ENCODE peak calls at places on chromosome 10, in four cellular contexts. One of them, this sample, is unnamed.

GRCh38 chr10:34814228-34815173 is 595 bp downstream of the PARD3 start:
- DNase-seq in Calu3: peak; percentile 68
- DNase-seq in neural crest cell: peak; percentile 46
- DNase-seq in RWPE1: peak; percentile 58
- DNase-seq in this sample: no peak

GRCh38 chr10:112184052-112184371 is 447 bp upstream of the GPAM start:
- DNase-seq in Calu3: no peak
- DNase-seq in neural crest cell: no peak
- DNase-seq in RWPE1: no peak
- DNase-seq in this sample: no peak

GRCh38 chr10:30431435-30431911 is 2.5 kb upstream of the MAP3K8 start:
- DNase-seq in Calu3: peak; percentile 51
- DNase-seq in neural crest cell: no peak
- DNase-seq in RWPE1: no peak
- DNase-seq in this sample: no peak

GRCh38 chr10:4354382-4354812 is 471.6 kb upstream of the AKR1E2 start:
- DNase-seq in Calu3: peak; percentile 11
- DNase-seq in neural crest cell: no peak
- DNase-seq in RWPE1: peak; percentile 86
- DNase-seq in this sample: no peak

GRCh38 chr10:130459851-130460490 is 323.8 kb downstream of the GLRX3 start:
- DNase-seq in Calu3: no peak
- DNase-seq in neural crest cell: no peak
- DNase-seq in RWPE1: no peak
- DNase-seq in this sample: no peak

GRCh38 chr10:36738738-36739431 is 386.5 kb upstream of the ANKRD30A start:
- DNase-seq in Calu3: no peak
- DNase-seq in neural crest cell: no peak
- DNase-seq in RWPE1: no peak
- DNase-seq in this sample: no peak

GRCh38 chr10:14146005-14146404 is 184.7 kb downstream of the FRMD4A start:
- DNase-seq in Calu3: no peak
- DNase-seq in neural crest cell: no peak
- DNase-seq in RWPE1: no peak
- DNase-seq in this sample: no peak

GRCh38 chr10:28879875-28880381 is 202.6 kb downstream of the BAMBI start:
- DNase-seq in Calu3: no peak
- DNase-seq in neural crest cell: no peak
- DNase-seq in RWPE1: no peak
- DNase-seq in this sample: no peak

GRCh38 chr10:133160813-133161471 is 923 bp downstream of the KNDC1 start:
- DNase-seq in Calu3: no peak
- DNase-seq in neural crest cell: no peak
- DNase-seq in RWPE1: no peak
- DNase-seq in this sample: no peak

GRCh38 chr10:130864951-130865350 is 446.6 kb downstream of the TCERG1L start:
- DNase-seq in Calu3: no peak
- DNase-seq in neural crest cell: no peak
- DNase-seq in RWPE1: no peak
- DNase-seq in this sample: no peak

GRCh38 chr10:126250527-126251310 is 137.6 kb downstream of the ADAM12 start:
- DNase-seq in Calu3: no peak
- DNase-seq in neural crest cell: no peak
- DNase-seq in RWPE1: no peak
- DNase-seq in this sample: no peak

GRCh38 chr10:71381611-71382010 is 15.1 kb upstream of the CDH23 start:
- DNase-seq in Calu3: no peak
- DNase-seq in neural crest cell: no peak
- DNase-seq in RWPE1: no peak
- DNase-seq in this sample: no peak

GRCh38 chr10:104329754-104330153 is 8.5 kb downstream of the ITPRIP start:
- DNase-seq in Calu3: no peak
- DNase-seq in neural crest cell: no peak
- DNase-seq in RWPE1: no peak
- DNase-seq in this sample: no peak

GRCh38 chr10:37535459-37536246 is 321.8 kb downstream of the ZNF248 start:
- DNase-seq in Calu3: no peak
- DNase-seq in neural crest cell: no peak
- DNase-seq in RWPE1: no peak
- DNase-seq in this sample: no peak

GRCh38 chr10:43890124-43890523 is 241.4 kb upstream of the ZNF32 start:
- DNase-seq in Calu3: no peak
- DNase-seq in neural crest cell: no peak
- DNase-seq in RWPE1: no peak
- DNase-seq in this sample: no peak

GRCh38 chr10:86900955-86901354 is 56.5 kb downstream of the MMRN2 start:
- DNase-seq in Calu3: no peak
- DNase-seq in neural crest cell: no peak
- DNase-seq in RWPE1: no peak
- DNase-seq in this sample: no peak

GRCh38 chr10:97889461-97890265 is 40.0 kb downstream of the GOLGA7B start:
- DNase-seq in Calu3: peak; percentile 39
- DNase-seq in neural crest cell: no peak
- DNase-seq in RWPE1: peak; percentile 93
- DNase-seq in this sample: no peak

GRCh38 chr10:42952358-42952757 is 124.5 kb upstream of the RET start:
- DNase-seq in Calu3: peak; percentile 62
- DNase-seq in neural crest cell: peak; percentile 53
- DNase-seq in RWPE1: peak; percentile 56
- DNase-seq in this sample: no peak

GRCh38 chr10:68231106-68231901 is 609 bp downstream of the ATOH7 start:
- DNase-seq in Calu3: peak; percentile 81
- DNase-seq in neural crest cell: peak; percentile 70
- DNase-seq in RWPE1: peak; percentile 78
- DNase-seq in this sample: no peak

GRCh38 chr10:4718544-4718943 is 107.5 kb upstream of the AKR1E2 start:
- DNase-seq in Calu3: no peak
- DNase-seq in neural crest cell: no peak
- DNase-seq in RWPE1: no peak
- DNase-seq in this sample: no peak

GRCh38 chr10:50635286-50635685 is 11.5 kb upstream of the SGMS1 start:
- DNase-seq in Calu3: no peak
- DNase-seq in neural crest cell: no peak
- DNase-seq in RWPE1: no peak
- DNase-seq in this sample: no peak

GRCh38 chr10:3190817-3191216 is 18.2 kb upstream of the PITRM1 start:
- DNase-seq in Calu3: no peak
- DNase-seq in neural crest cell: no peak
- DNase-seq in RWPE1: no peak
- DNase-seq in this sample: no peak

GRCh38 chr10:78774614-78774998 is 294.2 kb upstream of the ZMIZ1 start:
- DNase-seq in Calu3: no peak
- DNase-seq in neural crest cell: no peak
- DNase-seq in RWPE1: no peak
- DNase-seq in this sample: no peak
- TF ChIP-seq CTCF in Calu3: no peak
- TF ChIP-seq CTCF in neural crest cell: no peak
- TF ChIP-seq CTCF in RWPE1: no peak
- TF ChIP-seq CTCF in this sample: no peak

DNA sequence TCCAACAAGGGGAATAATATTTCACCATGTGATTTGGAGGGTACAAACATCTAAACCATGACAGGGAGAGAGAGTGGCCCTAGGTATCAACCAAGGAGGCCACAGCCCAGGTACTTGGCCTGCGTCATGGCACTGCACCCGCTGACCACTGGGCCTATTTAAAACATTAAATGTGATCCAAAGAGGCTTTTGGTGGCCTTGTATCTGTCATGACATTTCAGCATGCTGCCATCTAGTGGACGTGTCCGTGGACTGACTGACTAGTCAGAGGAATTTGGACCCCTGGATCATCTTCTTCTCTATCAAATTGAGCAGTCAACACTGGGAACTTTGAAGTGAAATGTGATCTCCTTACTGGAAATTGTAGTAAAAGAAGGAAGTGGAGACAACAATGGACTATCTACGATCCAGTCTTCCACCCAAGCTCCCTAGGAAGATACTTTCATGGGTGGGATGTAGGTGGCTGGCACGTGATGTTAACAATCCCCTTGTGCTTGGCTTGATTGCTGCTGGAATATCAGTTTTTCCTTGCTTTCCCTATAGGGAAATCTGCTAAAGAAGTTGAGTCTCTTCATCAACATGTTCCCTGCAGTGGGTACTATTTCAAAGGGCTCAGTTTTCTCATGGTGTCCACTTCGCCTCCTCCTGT is 24.6 kb upstream of the ITGA8 start:
- DNase-seq in Calu3: peak; percentile 48
- DNase-seq in neural crest cell: peak; percentile 54
- DNase-seq in RWPE1: peak; percentile 32
- DNase-seq in this sample: peak; percentile 34
- TF ChIP-seq CTCF in Calu3: peak; percentile 56
- TF ChIP-seq CTCF in neural crest cell: peak; percentile 67
- TF ChIP-seq CTCF in RWPE1: peak; percentile 23
- TF ChIP-seq CTCF in this sample: peak; percentile 74

GRCh38 chr10:113692271-113692670 is 12.6 kb downstream of the CASP7 start:
- DNase-seq in Calu3: no peak
- DNase-seq in neural crest cell: no peak
- DNase-seq in RWPE1: no peak
- DNase-seq in this sample: no peak

GRCh38 chr10:113691381-113691780 is 11.7 kb downstream of the CASP7 start:
- DNase-seq in Calu3: no peak
- DNase-seq in neural crest cell: no peak
- DNase-seq in RWPE1: no peak
- DNase-seq in this sample: no peak

GRCh38 chr10:113689057-113689456 is 9.3 kb downstream of the CASP7 start:
- DNase-seq in Calu3: no peak
- DNase-seq in neural crest cell: no peak
- DNase-seq in RWPE1: no peak
- DNase-seq in this sample: no peak

GRCh38 chr10:113689574-113689973 is 9.9 kb downstream of the CASP7 start:
- DNase-seq in Calu3: no peak
- DNase-seq in neural crest cell: no peak
- DNase-seq in RWPE1: no peak
- DNase-seq in this sample: no peak

DNA sequence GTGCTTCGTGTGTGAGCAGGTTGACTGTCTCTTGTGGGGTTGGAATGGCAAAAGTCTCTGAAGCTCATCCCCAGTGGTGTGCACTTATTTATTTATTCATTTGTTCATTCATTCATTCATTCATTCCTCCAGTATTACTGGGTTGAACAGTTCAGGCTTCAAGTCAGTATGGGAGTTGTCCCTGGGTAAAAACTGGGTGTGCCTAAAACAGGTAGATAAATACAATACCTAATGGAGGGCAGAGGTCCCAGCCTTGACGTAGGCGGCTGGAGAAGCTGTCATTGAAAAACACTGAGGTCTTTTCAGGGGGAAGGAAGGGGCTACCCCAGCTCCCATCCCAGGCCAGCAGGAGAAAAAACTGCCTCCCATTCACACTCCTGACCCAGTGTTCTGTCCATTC is 11.0 kb downstream of the CASP7 start:
- DNase-seq in Calu3: no peak
- DNase-seq in neural crest cell: no peak
- DNase-seq in RWPE1: no peak
- DNase-seq in this sample: no peak
- TF ChIP-seq CTCF in Calu3: no peak
- TF ChIP-seq CTCF in neural crest cell: no peak
- TF ChIP-seq CTCF in RWPE1: no peak
- TF ChIP-seq CTCF in this sample: no peak

GRCh38 chr10:17200885-17201164 is 647 bp downstream of the TRDMT1 start:
- DNase-seq in Calu3: peak; percentile 34
- DNase-seq in neural crest cell: no peak
- DNase-seq in RWPE1: peak; percentile 8
- DNase-seq in this sample: no peak
- TF ChIP-seq CTCF in Calu3: no peak
- TF ChIP-seq CTCF in neural crest cell: no peak
- TF ChIP-seq CTCF in RWPE1: no peak
- TF ChIP-seq CTCF in this sample: no peak

GRCh38 chr10:62817763-62818425 is 1.7 kb upstream of the EGR2 start:
- DNase-seq in Calu3: peak; percentile 83
- DNase-seq in neural crest cell: peak; percentile 70
- DNase-seq in RWPE1: peak; percentile 59
- DNase-seq in this sample: no peak
- TF ChIP-seq CTCF in Calu3: peak; percentile 93
- TF ChIP-seq CTCF in neural crest cell: peak; percentile 90
- TF ChIP-seq CTCF in RWPE1: peak; percentile 81
- TF ChIP-seq CTCF in this sample: peak; percentile 90

GRCh38 chr10:102101152-102101551 is 19.0 kb downstream of the LDB1 start:
- DNase-seq in Calu3: no peak
- DNase-seq in neural crest cell: no peak
- DNase-seq in RWPE1: no peak
- DNase-seq in this sample: no peak
- TF ChIP-seq CTCF in Calu3: no peak
- TF ChIP-seq CTCF in neural crest cell: no peak
- TF ChIP-seq CTCF in RWPE1: no peak
- TF ChIP-seq CTCF in this sample: no peak

DNA sequence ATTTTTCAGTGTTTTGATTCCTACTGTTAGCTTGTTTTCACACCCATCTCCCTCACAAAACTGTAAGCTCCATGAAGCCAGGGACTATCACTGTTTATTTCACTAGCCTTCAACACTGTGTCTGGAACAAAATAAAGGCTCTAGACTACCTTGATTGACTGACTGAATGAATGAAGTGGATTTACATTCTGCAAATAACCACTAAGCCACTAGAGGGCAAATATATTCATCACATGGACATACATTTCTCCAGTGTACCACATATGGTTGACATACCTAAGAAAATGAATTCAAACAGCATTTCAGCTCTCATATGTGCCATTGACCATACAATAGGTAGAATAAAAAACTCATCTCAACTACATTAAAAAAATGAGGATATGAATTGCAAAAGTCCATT is 185.9 kb downstream of the RAB11FIP2 start:
- DNase-seq in Calu3: no peak
- DNase-seq in neural crest cell: no peak
- DNase-seq in RWPE1: peak; percentile 43
- DNase-seq in this sample: no peak
- TF ChIP-seq CTCF in Calu3: no peak
- TF ChIP-seq CTCF in neural crest cell: peak; percentile 64
- TF ChIP-seq CTCF in RWPE1: peak; percentile 14
- TF ChIP-seq CTCF in this sample: peak; percentile 50

DNA sequence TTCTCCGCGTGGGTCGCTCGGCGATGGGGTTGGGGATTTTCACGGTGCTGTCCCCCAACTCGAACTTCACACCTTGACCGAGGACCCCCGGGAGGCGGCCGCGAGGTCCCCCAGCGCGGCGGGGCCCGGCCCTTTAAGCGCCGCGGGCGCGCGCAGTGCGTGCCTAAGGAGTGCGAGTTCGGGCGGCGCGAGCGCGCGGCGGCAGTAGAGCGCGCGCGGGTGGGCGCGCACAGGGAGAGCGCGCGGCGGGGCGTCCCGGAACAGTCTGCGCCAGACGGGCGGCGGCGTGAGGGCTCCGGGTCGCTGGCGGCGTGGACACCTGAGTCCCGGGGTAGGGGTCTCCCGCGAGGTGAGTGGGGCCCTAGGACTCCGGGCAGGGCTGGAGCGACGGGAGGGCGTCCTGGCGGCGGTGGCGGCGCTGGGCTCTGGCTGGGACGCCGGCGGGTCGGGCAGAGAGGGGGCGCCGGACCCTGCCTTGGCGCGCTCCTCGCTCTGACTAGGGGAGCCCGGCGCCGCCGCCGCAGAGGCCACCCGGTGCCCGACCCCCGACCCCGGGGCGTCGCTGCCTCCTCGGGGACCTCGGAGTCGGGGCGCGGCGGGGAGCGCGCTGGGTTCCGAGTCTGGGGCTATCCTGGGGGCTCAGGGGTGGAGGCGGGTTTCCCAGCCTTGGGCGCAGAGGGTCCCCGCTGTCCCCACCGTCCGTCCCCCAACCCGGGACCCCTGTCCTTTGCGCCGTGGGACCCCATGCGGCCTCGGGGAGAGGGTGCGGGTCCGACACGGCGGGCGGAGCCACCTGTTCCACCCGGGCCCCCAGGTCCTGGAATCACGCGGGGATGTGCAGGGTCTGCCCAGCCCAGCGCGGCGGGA is at the start of gene PROSER2:
- DNase-seq in Calu3: peak; percentile 77
- DNase-seq in neural crest cell: peak; percentile 45
- DNase-seq in RWPE1: peak; percentile 64
- DNase-seq in this sample: no peak
- TF ChIP-seq CTCF in Calu3: no peak
- TF ChIP-seq CTCF in neural crest cell: peak; percentile 29
- TF ChIP-seq CTCF in RWPE1: no peak
- TF ChIP-seq CTCF in this sample: no peak